ENCODE peak calls at places on chromosomes 1 and 21, in five cellular contexts. K is HAP-1; B is AG10803; Q is CD8-positive, alpha-beta T cell; Z is activated T-cell treated with anti-CD3 and anti-CD28 coated beads for 4 hours. Y is an unnamed sample.

GRCh38 chr1:205285391-205286101 is 36.0 kb downstream of the NUAK2 start:
- DNase-seq in K (no peak), B (peak), Q (peak), Z (peak), Y (peak)

GRCh38 chr1:209743145-209743482 is 12.7 kb upstream of the TRAF3IP3 start:
- DNase-seq in K (no peak), B (peak), Q (no peak), Z (no peak), Y (no peak)

GRCh38 chr1:234836045-234836681 is 226.2 kb upstream of the IRF2BP2 start:
- DNase-seq in K (no peak), B (no peak), Q (no peak), Z (no peak), Y (no peak)

GRCh38 chr1:41371630-41372599 is 10.7 kb downstream of the FOXO6 start:
- DNase-seq in K (peak), B (no peak), Q (no peak), Z (no peak), Y (no peak)

GRCh38 chr1:212234431-212235298 is 50.5 kb upstream of the PPP2R5A start:
- DNase-seq in K (no peak), B (peak), Q (no peak), Z (no peak), Y (no peak)

GRCh38 chr1:54865238-54866073 is 21.5 kb downstream of the DHCR24 start:
- DNase-seq in K (no peak), B (no peak), Q (no peak), Z (no peak), Y (no peak)

GRCh38 chr1:97004054-97004453 is 282.5 kb downstream of the PTBP2 start:
- DNase-seq in K (no peak), B (no peak), Q (no peak), Z (no peak), Y (no peak)

GRCh38 chr1:55375617-55376258 is 160.6 kb upstream of the USP24 start:
- DNase-seq in K (peak), B (peak), Q (no peak), Z (no peak), Y (peak)

GRCh38 chr1:184504695-184505338 is 118.0 kb downstream of the C1orf21 start:
- DNase-seq in K (peak), B (no peak), Q (no peak), Z (no peak), Y (no peak)

GRCh38 chr1:92882817-92883216 is 51.0 kb downstream of the RPL5 start:
- DNase-seq in K (no peak), B (no peak), Q (no peak), Z (peak), Y (peak)

GRCh38 chr1:200610846-200611245 is 9.7 kb downstream of the KIF14 start:
- DNase-seq in K (no peak), B (peak), Q (no peak), Z (no peak), Y (no peak)

GRCh38 chr1:76374111-76374510 is 299.6 kb downstream of the ST6GALNAC3 start:
- DNase-seq in K (no peak), B (no peak), Q (no peak), Z (no peak), Y (no peak)

GRCh38 chr1:230796626-230797025 is 49.4 kb downstream of the CAPN9 start:
- DNase-seq in K (no peak), B (no peak), Q (no peak), Z (no peak), Y (no peak)

GRCh38 chr1:197787056-197787455 is 11.8 kb upstream of the DENND1B start:
- DNase-seq in K (no peak), B (peak), Q (no peak), Z (no peak), Y (no peak)

GRCh38 chr1:195709821-195710220 is 898.4 kb downstream of the KCNT2 start:
- DNase-seq in K (no peak), B (no peak), Q (no peak), Z (no peak), Y (no peak)

GRCh38 chr21:37921091-37921490 is 4.8 kb upstream of the KCNJ6 start:
- DNase-seq in K (no peak), B (no peak), Q (no peak), Z (no peak), Y (no peak)

GRCh38 chr21:37036177-37036576 is 29.7 kb downstream of the RIPPLY3 start:
- DNase-seq in K (no peak), B (no peak), Q (no peak), Z (no peak), Y (no peak)

GRCh38 chr1:115522386-115522785 is 119.4 kb upstream of the VANGL1 start:
- DNase-seq in K (no peak), B (no peak), Q (no peak), Z (no peak), Y (no peak)

GRCh38 chr1:231879296-231879695 is 252.7 kb downstream of the DISC1 start:
- DNase-seq in K (no peak), B (no peak), Q (no peak), Z (no peak), Y (no peak)

GRCh38 chr1:245730796-245731195 is 576.0 kb downstream of the KIF26B start:
- DNase-seq in K (no peak), B (peak), Q (no peak), Z (no peak), Y (no peak)

GRCh38 chr1:160366731-160367515 is at the start of gene NHLH1:
- DNase-seq in K (no peak), B (no peak), Q (no peak), Z (no peak), Y (no peak)

GRCh38 chr1:208497866-208498541 is 253.8 kb upstream of the PLXNA2 start:
- DNase-seq in K (no peak), B (no peak), Q (no peak), Z (no peak), Y (no peak)

GRCh38 chr1:5643360-5644090 is 348.7 kb downstream of the NPHP4 start:
- DNase-seq in K (no peak), B (no peak), Q (no peak), Z (no peak), Y (no peak)

GRCh38 chr1:59012378-59012777 is 228.5 kb upstream of the JUN start:
- DNase-seq in K (no peak), B (no peak), Q (no peak), Z (no peak), Y (no peak)

GRCh38 chr21:17495680-17496079 is 17.2 kb upstream of the CXADR start:
- DNase-seq in K (no peak), B (peak), Q (no peak), Z (no peak), Y (no peak)

GRCh38 chr1:181632492-181632891 is 149.2 kb downstream of the CACNA1E start:
- DNase-seq in K (no peak), B (no peak), Q (no peak), Z (no peak), Y (no peak)

GRCh38 chr1:160128636-160129035 is 13.1 kb downstream of the ATP1A2 start:
- DNase-seq in K (no peak), B (no peak), Q (no peak), Z (no peak), Y (no peak)

GRCh38 chr1:46509414-46509813 is 19.8 kb downstream of the DMBX1 start:
- DNase-seq in K (no peak), B (no peak), Q (no peak), Z (no peak), Y (no peak)

GRCh38 chr1:91731815-91732214 is 154.1 kb downstream of the TGFBR3 start:
- DNase-seq in K (no peak), B (peak), Q (no peak), Z (peak), Y (no peak)

GRCh38 chr1:10803971-10804820 is 7.8 kb upstream of the CASZ1 start:
- DNase-seq in K (no peak), B (no peak), Q (no peak), Z (no peak), Y (no peak)

GRCh38 chr1:39573736-39574624 is 2.6 kb downstream of the PABPC4 start:
- DNase-seq in K (peak), B (peak), Q (no peak), Z (no peak), Y (no peak)

GRCh38 chr21:45551816-45552695 is 9.8 kb upstream of the SLC19A1 start:
- DNase-seq in K (no peak), B (no peak), Q (no peak), Z (no peak), Y (no peak)

GRCh38 chr1:207317561-207317960 is 3.9 kb upstream of the CD55 start:
- DNase-seq in K (no peak), B (no peak), Q (no peak), Z (no peak), Y (no peak)

GRCh38 chr1:170495006-170495405 is 37.0 kb upstream of the GORAB start:
- DNase-seq in K (no peak), B (no peak), Q (no peak), Z (no peak), Y (no peak)

GRCh38 chr1:36982708-36983107 is 51.6 kb downstream of the GRIK3 start:
- DNase-seq in K (no peak), B (no peak), Q (no peak), Z (no peak), Y (no peak)

GRCh38 chr21:42465008-42465878 is 30.8 kb downstream of the RSPH1 start:
- DNase-seq in K (no peak), B (no peak), Q (no peak), Z (no peak), Y (peak)

GRCh38 chr1:164721037-164721496 is 162.1 kb downstream of the PBX1 start:
- DNase-seq in K (no peak), B (no peak), Q (no peak), Z (no peak), Y (no peak)

GRCh38 chr1:102875756-102876155 is 232.6 kb downstream of the COL11A1 start:
- DNase-seq in K (no peak), B (no peak), Q (no peak), Z (no peak), Y (no peak)

GRCh38 chr1:79745928-79746327 is 739.4 kb upstream of the ADGRL4 start:
- DNase-seq in K (no peak), B (no peak), Q (no peak), Z (no peak), Y (no peak)

Y was measured in naive B cell.